ENCODE peak calls at places on chromosomes 11 and 22, in five cellular contexts. D is SK-N-SH, G is HepG2, K is K562, E is GM12878. T is an unnamed sample.

GRCh38 chr11:81658722-81659121 is 1074.9 kb downstream of the FAM181B start:
- DNase-seq in E (no peak), D (peak), K (no peak), G (peak), T (peak)

GRCh38 chr22:47434336-47435203 is 672.1 kb downstream of the TBC1D22A start:
- DNase-seq in E (no peak), D (no peak), K (no peak), G (no peak), T (no peak)

GRCh38 chr11:2215561-2216399 is 44.2 kb upstream of the TH start:
- DNase-seq in E (no peak), K (peak), D (peak), G (peak), T (no peak)

GRCh38 chr11:69910519-69911309 is 91.5 kb upstream of the FGF3 start:
- DNase-seq in K (no peak), E (no peak), G (no peak), D (no peak), T (no peak)

GRCh38 chr11:9025101-9025850 is 21.5 kb upstream of the NRIP3 start:
- DNase-seq in D (no peak), K (no peak), G (no peak), E (no peak), T (no peak)

GRCh38 chr11:111460340-111460739 is 51.8 kb downstream of the BTG4 start:
- DNase-seq in E (no peak), D (no peak), G (no peak), K (no peak), T (no peak)

GRCh38 chr11:32451808-32452207 is 16.5 kb upstream of the WT1 start:
- DNase-seq in E (no peak), G (no peak), D (no peak), K (no peak), T (no peak)

GRCh38 chr22:25098445-25099081 is 101.1 kb upstream of the CRYBB3 start:
- DNase-seq in G (no peak), D (no peak), E (no peak), K (no peak), T (no peak)

GRCh38 chr11:118503216-118503615 is 24.1 kb upstream of the TTC36 start:
- DNase-seq in E (no peak), D (no peak), G (no peak), K (no peak), T (no peak)

GRCh38 chr11:2740275-2740940 is 40.6 kb upstream of the KCNQ1OT1 start:
- DNase-seq in D (no peak), K (peak), G (no peak), E (no peak), T (no peak)

GRCh38 chr11:47004595-47005033 is 68.1 kb downstream of the CSTPP1 start:
- DNase-seq in K (peak), D (peak), G (peak), E (no peak), T (peak)

GRCh38 chr11:94325681-94326080 is 21.3 kb downstream of the IZUMO1R start:
- DNase-seq in G (peak), K (peak), D (peak), E (peak), T (peak)

GRCh38 chr11:17352925-17353227 is 1.3 kb downstream of the NCR3LG1 start:
- DNase-seq in D (peak), E (no peak), K (peak), G (peak), T (peak)

GRCh38 chr22:48492371-48493320 is 1335.0 kb downstream of the BRD1 start:
- DNase-seq in E (peak), D (peak), K (peak), G (peak), T (peak)

DNA sequence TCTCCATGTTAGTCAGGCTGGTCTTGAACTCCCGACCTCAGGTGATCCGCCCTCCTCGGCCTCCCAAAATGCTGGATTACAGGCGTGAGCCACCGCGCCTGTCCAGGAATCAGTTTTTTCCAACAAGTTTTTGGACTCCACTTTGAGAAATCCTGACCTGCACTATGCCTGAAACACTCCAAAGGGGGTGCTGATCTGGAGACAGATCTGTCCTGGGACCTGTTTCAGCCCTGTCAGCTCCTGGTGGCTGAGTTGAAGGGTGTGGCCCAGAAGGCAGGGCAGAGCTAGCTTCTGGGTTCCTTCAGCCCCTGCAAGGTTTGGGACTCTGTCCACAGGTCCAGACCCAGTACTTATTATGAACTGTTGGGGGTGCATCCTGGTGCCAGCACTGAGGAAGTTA is 1.2 kb downstream of the DNAJC4 start:
- DNase-seq in K (peak), G (no peak), D (no peak), E (no peak), T (no peak)
- TF ChIP-seq SMC3 in K (no peak), G (no peak), D (no peak), E (no peak), T (no peak)

DNA sequence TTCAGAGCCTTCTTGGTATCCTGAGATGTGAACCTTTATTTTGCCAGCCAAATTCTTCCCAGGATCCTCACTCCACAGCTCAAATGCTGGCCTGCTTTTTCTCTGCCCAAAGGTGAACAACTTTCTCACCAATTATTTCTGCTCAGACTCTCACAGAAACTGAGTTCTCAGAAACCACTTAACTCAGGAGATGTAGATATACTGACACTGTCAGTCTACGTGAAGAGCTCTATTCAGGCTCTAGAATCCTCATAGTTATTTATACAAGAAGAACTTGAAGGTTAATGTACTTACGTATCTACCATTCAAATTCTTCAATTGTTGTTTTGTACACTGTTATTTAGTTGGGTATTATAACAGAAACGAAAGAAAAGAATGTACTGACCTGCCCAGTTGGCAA is 666.1 kb downstream of the CNTN5 start:
- DNase-seq in D (no peak), E (no peak), K (no peak), G (no peak), T (no peak)
- H3K9ac ChIP-seq in D (no peak), E (no peak), K (no peak), G (no peak), T (no peak)

GRCh38 chr11:19075636-19076035 is 15.1 kb upstream of the MRGPRX2 start:
- DNase-seq in G (no peak), K (no peak), E (no peak), D (no peak), T (no peak)
- TF ChIP-seq SMC3 in G (no peak), K (no peak), E (no peak), D (no peak), T (no peak)

GRCh38 chr11:33699515-33700424 is 856 bp downstream of the C11orf91 start:
- DNase-seq in K (peak), D (no peak), E (no peak), G (peak), T (no peak)

GRCh38 chr11:33700425-33701271 is at the start of gene C11orf91:
- DNase-seq in E (peak), K (peak), G (peak), D (peak), T (peak)

GRCh38 chr11:33701831-33702230 is 1.2 kb upstream of the C11orf91 start:
- DNase-seq in E (no peak), G (no peak), K (no peak), D (no peak), T (peak)

GRCh38 chr11:33703234-33703633 is 2.6 kb upstream of the C11orf91 start:
- DNase-seq in E (no peak), D (no peak), K (no peak), G (no peak), T (no peak)

GRCh38 chr11:33701302-33701701 is 676 bp upstream of the C11orf91 start:
- DNase-seq in G (no peak), D (no peak), E (no peak), K (no peak), T (peak)
- H3K9ac ChIP-seq in G (peak), D (peak), E (peak), K (peak), T (peak)

GRCh38 chr22:49807780-49808708 is 19.6 kb downstream of the BRD1 start:
- DNase-seq in E (no peak), D (no peak), G (no peak), K (peak), T (no peak)
- TF ChIP-seq SMC3 in E (no peak), D (no peak), G (no peak), K (no peak), T (no peak)

DNA sequence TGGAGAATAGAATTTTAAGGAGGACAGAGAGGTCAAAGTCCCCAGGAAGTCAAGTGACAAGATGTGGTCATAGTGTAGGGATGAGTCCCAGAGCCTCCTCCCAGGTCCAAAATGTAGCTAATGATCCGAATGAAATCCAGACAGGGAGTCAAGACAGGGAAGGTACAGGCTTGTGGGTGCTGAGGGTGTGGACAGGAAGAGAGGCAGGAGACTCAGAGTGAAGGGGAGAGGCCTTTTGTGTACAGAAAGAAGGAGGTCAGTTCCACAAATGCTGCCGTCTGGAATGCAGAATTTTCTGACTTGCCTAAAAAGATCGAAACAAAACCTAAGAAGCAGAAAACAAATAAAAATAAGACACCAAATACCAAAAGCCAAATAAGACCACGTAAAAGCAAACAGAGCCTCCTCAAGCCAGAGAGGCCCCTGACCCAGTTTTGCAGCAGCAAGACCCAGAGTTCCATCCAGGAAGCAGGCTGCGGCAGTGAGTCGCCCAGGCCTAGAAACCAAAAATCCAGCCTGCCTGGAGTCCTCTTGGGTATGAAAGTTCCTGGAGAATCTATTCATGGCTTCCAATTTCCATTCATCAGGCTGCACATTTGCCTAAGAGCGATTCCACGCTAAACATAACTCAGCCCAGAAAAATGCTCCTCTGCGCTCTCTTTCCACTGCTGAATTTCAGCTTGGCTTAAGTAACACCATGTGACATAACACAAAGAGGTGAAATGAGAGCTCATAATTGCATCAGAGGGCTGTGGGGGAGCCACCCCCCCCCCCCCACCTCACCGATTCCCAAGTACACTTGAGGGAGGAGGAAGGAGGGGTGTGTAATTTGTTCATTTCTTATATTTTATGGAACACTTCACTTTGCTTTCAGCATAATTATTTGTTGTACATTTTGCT is 71.1 kb downstream of the KIRREL3 start:
- DNase-seq in E (no peak), D (no peak), K (no peak), G (no peak), T (peak)
- H3K9ac ChIP-seq in E (no peak), D (no peak), K (no peak), G (no peak), T (no peak)

T was measured in IMR-90.